ENCODE peak calls at places on chromosomes 13 and 19, in six cellular contexts. One of them, this sample, is unnamed.

GRCh38 chr19:18205180-18205915 is 1.5 kb upstream of the RAB3A start:
- DNase-seq in heart left ventricle: peak; percentile 92
- DNase-seq in GM06990: peak; percentile 61
- DNase-seq in neural crest cell: peak; percentile 48
- DNase-seq in nephron progenitor cell: peak; percentile 63
- DNase-seq in endothelial cell: peak; percentile 65
- DNase-seq in this sample: peak; percentile 58

GRCh38 chr13:24271231-24271610 is 38.2 kb upstream of the C1QTNF9 start:
- DNase-seq in nephron progenitor cell: no peak
- DNase-seq in GM06990: no peak
- DNase-seq in heart left ventricle: no peak
- DNase-seq in endothelial cell: no peak
- DNase-seq in neural crest cell: no peak
- DNase-seq in this sample: no peak

GRCh38 chr13:51714663-51715168 is 89.2 kb downstream of the DHRS12 start:
- DNase-seq in neural crest cell: no peak
- DNase-seq in GM06990: peak; percentile 51
- DNase-seq in heart left ventricle: no peak
- DNase-seq in nephron progenitor cell: no peak
- DNase-seq in endothelial cell: no peak
- DNase-seq in this sample: no peak

GRCh38 chr13:32530841-32531253 is 7.7 kb downstream of the N4BP2L2 start:
- DNase-seq in endothelial cell: no peak
- DNase-seq in neural crest cell: no peak
- DNase-seq in heart left ventricle: peak; percentile 23
- DNase-seq in GM06990: peak; percentile 31
- DNase-seq in nephron progenitor cell: no peak
- DNase-seq in this sample: no peak

GRCh38 chr19:4539697-4540581 is at the start of gene LRG1:
- DNase-seq in neural crest cell: no peak
- DNase-seq in GM06990: peak; percentile 49
- DNase-seq in nephron progenitor cell: no peak
- DNase-seq in endothelial cell: no peak
- DNase-seq in heart left ventricle: no peak
- DNase-seq in this sample: no peak

GRCh38 chr13:21979156-21979819 is 308.4 kb downstream of the FGF9 start:
- DNase-seq in endothelial cell: no peak
- DNase-seq in nephron progenitor cell: no peak
- DNase-seq in neural crest cell: no peak
- DNase-seq in heart left ventricle: no peak
- DNase-seq in GM06990: no peak
- DNase-seq in this sample: no peak

GRCh38 chr13:86510792-86511191 is 711.6 kb upstream of the SLITRK6 start:
- DNase-seq in heart left ventricle: no peak
- DNase-seq in nephron progenitor cell: no peak
- DNase-seq in endothelial cell: no peak
- DNase-seq in GM06990: no peak
- DNase-seq in neural crest cell: no peak
- DNase-seq in this sample: no peak

GRCh38 chr13:45825124-45825650 is 26.4 kb downstream of the SIAH3 start:
- DNase-seq in neural crest cell: no peak
- DNase-seq in heart left ventricle: no peak
- DNase-seq in nephron progenitor cell: no peak
- DNase-seq in GM06990: no peak
- DNase-seq in endothelial cell: no peak
- DNase-seq in this sample: no peak

GRCh38 chr13:104473936-104474335 is 1407.7 kb upstream of the SLC10A2 start:
- DNase-seq in neural crest cell: no peak
- DNase-seq in GM06990: no peak
- DNase-seq in heart left ventricle: no peak
- DNase-seq in endothelial cell: no peak
- DNase-seq in nephron progenitor cell: no peak
- DNase-seq in this sample: no peak

GRCh38 chr19:56573914-56574313 is 6.6 kb downstream of the ZNF470 start:
- DNase-seq in endothelial cell: no peak
- DNase-seq in GM06990: no peak
- DNase-seq in heart left ventricle: no peak
- DNase-seq in nephron progenitor cell: no peak
- DNase-seq in neural crest cell: no peak
- DNase-seq in this sample: no peak

GRCh38 chr19:32570081-32570785 is 10.8 kb upstream of the PDCD5 start:
- DNase-seq in GM06990: no peak
- DNase-seq in heart left ventricle: peak; percentile 19
- DNase-seq in endothelial cell: peak; percentile 50
- DNase-seq in nephron progenitor cell: peak; percentile 56
- DNase-seq in neural crest cell: peak; percentile 32
- DNase-seq in this sample: peak; percentile 19

GRCh38 chr19:47284324-47284899 is 9.7 kb downstream of the INAFM1 start:
- DNase-seq in GM06990: no peak
- DNase-seq in heart left ventricle: no peak
- DNase-seq in neural crest cell: peak; percentile 79
- DNase-seq in nephron progenitor cell: peak; percentile 57
- DNase-seq in endothelial cell: peak; percentile 69
- DNase-seq in this sample: peak; percentile 64

GRCh38 chr13:27401210-27401609 is 23.2 kb upstream of the GTF3A start:
- DNase-seq in heart left ventricle: no peak
- DNase-seq in GM06990: no peak
- DNase-seq in neural crest cell: no peak
- DNase-seq in endothelial cell: no peak
- DNase-seq in nephron progenitor cell: no peak
- DNase-seq in this sample: no peak

GRCh38 chr19:36254848-36255247 is 39.9 kb downstream of the ZNF146 start:
- DNase-seq in heart left ventricle: no peak
- DNase-seq in nephron progenitor cell: no peak
- DNase-seq in endothelial cell: no peak
- DNase-seq in neural crest cell: no peak
- DNase-seq in GM06990: no peak
- DNase-seq in this sample: no peak

GRCh38 chr19:17332677-17333581 is 1.7 kb downstream of the ANO8 start:
- DNase-seq in neural crest cell: no peak
- DNase-seq in GM06990: no peak
- DNase-seq in endothelial cell: no peak
- DNase-seq in heart left ventricle: no peak
- DNase-seq in nephron progenitor cell: peak; percentile 59
- DNase-seq in this sample: no peak

GRCh38 chr13:99948411-99948810 is 23.2 kb downstream of the ZIC5 start:
- DNase-seq in heart left ventricle: no peak
- DNase-seq in endothelial cell: no peak
- DNase-seq in GM06990: no peak
- DNase-seq in neural crest cell: no peak
- DNase-seq in nephron progenitor cell: no peak
- DNase-seq in this sample: no peak

GRCh38 chr19:12947702-12948596 is 2.3 kb downstream of the RAD23A start:
- DNase-seq in heart left ventricle: no peak
- DNase-seq in GM06990: no peak
- DNase-seq in nephron progenitor cell: no peak
- DNase-seq in endothelial cell: no peak
- DNase-seq in neural crest cell: no peak
- DNase-seq in this sample: no peak

GRCh38 chr13:42524487-42525034 is 49.4 kb upstream of the TNFSF11 start:
- DNase-seq in neural crest cell: no peak
- DNase-seq in heart left ventricle: no peak
- DNase-seq in nephron progenitor cell: no peak
- DNase-seq in endothelial cell: no peak
- DNase-seq in GM06990: peak; percentile 24
- DNase-seq in this sample: no peak

GRCh38 chr19:35531291-35531690 is 2.0 kb upstream of the GAPDHS start:
- DNase-seq in endothelial cell: no peak
- DNase-seq in GM06990: no peak
- DNase-seq in neural crest cell: no peak
- DNase-seq in heart left ventricle: no peak
- DNase-seq in nephron progenitor cell: no peak
- DNase-seq in this sample: no peak

GRCh38 chr13:32314271-32314967 is 744 bp downstream of the ZAR1L start:
- DNase-seq in heart left ventricle: peak; percentile 35
- DNase-seq in GM06990: no peak
- DNase-seq in nephron progenitor cell: no peak
- DNase-seq in neural crest cell: no peak
- DNase-seq in endothelial cell: no peak
- DNase-seq in this sample: no peak

GRCh38 chr19:19444694-19445155 is 39.2 kb downstream of the GATAD2A start:
- DNase-seq in heart left ventricle: no peak
- DNase-seq in endothelial cell: no peak
- DNase-seq in neural crest cell: no peak
- DNase-seq in nephron progenitor cell: no peak
- DNase-seq in GM06990: peak; percentile 37
- DNase-seq in this sample: no peak

GRCh38 chr19:35528218-35529038 is at the start of gene SBSN:
- DNase-seq in GM06990: no peak
- DNase-seq in endothelial cell: no peak
- DNase-seq in nephron progenitor cell: no peak
- DNase-seq in neural crest cell: no peak
- DNase-seq in heart left ventricle: no peak
- DNase-seq in this sample: no peak

GRCh38 chr19:20558011-20558410 is 7.6 kb downstream of the ZNF737 start:
- DNase-seq in nephron progenitor cell: no peak
- DNase-seq in heart left ventricle: peak; percentile 15
- DNase-seq in endothelial cell: peak; percentile 46
- DNase-seq in GM06990: no peak
- DNase-seq in neural crest cell: no peak
- DNase-seq in this sample: no peak

GRCh38 chr13:96089749-96090239 is at the start of gene HS6ST3:
- DNase-seq in heart left ventricle: peak; percentile 16
- DNase-seq in GM06990: no peak
- DNase-seq in endothelial cell: peak; percentile 40
- DNase-seq in nephron progenitor cell: peak; percentile 65
- DNase-seq in neural crest cell: peak; percentile 20
- DNase-seq in this sample: no peak

GRCh38 chr13:105735269-105735668 is 800.2 kb downstream of the EFNB2 start:
- DNase-seq in endothelial cell: no peak
- DNase-seq in nephron progenitor cell: no peak
- DNase-seq in neural crest cell: no peak
- DNase-seq in heart left ventricle: no peak
- DNase-seq in GM06990: no peak
- DNase-seq in this sample: no peak

GRCh38 chr13:44653261-44653660 is 77.1 kb upstream of the TSC22D1 start:
- DNase-seq in nephron progenitor cell: no peak
- DNase-seq in heart left ventricle: no peak
- DNase-seq in neural crest cell: no peak
- DNase-seq in endothelial cell: no peak
- DNase-seq in GM06990: no peak
- DNase-seq in this sample: no peak

DNA sequence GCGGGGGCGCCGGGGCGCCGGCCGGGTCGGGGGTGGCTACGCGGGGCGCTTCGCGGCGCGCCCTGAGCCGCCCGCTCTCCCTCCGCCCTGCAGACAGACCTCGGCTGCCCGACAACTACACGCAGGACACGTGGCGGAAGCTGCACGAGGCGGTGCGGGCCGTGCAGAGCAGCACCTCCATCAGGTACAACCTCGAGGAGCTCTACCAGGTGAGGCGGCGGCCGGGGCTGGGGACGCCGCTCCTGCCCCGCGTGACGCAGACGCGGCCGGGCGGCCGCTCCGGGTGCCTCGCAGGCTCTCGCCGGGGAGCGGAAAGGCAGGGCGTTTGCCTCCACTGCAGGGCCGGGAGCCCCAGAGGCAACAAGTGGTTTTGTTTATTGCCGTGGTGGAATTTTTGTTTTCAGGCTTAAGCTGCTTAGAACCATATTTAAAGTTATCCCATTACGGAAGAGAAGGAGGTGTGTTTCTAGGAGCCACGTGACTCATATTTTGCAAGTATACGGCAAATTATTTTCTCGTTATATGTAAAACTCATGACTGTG is 538 bp downstream of the CUL4A start:
- DNase-seq in heart left ventricle: peak; percentile 39
- DNase-seq in GM06990: peak; percentile 82
- DNase-seq in nephron progenitor cell: peak; percentile 55
- DNase-seq in neural crest cell: peak; percentile 40
- DNase-seq in endothelial cell: peak; percentile 47
- DNase-seq in this sample: peak; percentile 76
- TF ChIP-seq CTCF in heart left ventricle: no peak
- TF ChIP-seq CTCF in GM06990: no peak
- TF ChIP-seq CTCF in nephron progenitor cell: no peak
- TF ChIP-seq CTCF in neural crest cell: peak; percentile 34
- TF ChIP-seq CTCF in endothelial cell: no peak
- TF ChIP-seq CTCF in this sample: no peak

DNA sequence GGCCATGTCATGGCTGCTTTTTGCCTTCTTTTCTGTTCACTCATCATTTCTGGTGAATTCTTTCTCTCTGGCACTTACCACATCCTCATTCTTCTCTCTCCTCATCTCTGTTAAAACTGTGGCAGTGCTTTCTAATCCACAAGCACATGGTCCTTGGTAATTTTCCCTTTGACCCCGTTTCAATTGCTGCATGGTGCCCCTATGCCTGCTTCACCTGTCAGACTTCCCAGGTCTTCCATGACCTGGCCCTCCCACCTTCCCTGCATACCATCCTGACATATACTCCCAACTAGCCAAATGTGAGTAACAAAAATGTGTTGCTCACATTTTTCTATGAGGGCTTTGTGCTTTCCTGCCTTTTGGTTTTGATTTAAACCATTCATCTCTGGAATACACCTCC is 286.5 kb downstream of the MTUS2 start:
- DNase-seq in endothelial cell: no peak
- DNase-seq in GM06990: no peak
- DNase-seq in neural crest cell: no peak
- DNase-seq in heart left ventricle: no peak
- DNase-seq in nephron progenitor cell: no peak
- DNase-seq in this sample: no peak
- TF ChIP-seq CTCF in endothelial cell: no peak
- TF ChIP-seq CTCF in GM06990: no peak
- TF ChIP-seq CTCF in neural crest cell: no peak
- TF ChIP-seq CTCF in heart left ventricle: no peak
- TF ChIP-seq CTCF in nephron progenitor cell: no peak
- TF ChIP-seq CTCF in this sample: no peak

DNA sequence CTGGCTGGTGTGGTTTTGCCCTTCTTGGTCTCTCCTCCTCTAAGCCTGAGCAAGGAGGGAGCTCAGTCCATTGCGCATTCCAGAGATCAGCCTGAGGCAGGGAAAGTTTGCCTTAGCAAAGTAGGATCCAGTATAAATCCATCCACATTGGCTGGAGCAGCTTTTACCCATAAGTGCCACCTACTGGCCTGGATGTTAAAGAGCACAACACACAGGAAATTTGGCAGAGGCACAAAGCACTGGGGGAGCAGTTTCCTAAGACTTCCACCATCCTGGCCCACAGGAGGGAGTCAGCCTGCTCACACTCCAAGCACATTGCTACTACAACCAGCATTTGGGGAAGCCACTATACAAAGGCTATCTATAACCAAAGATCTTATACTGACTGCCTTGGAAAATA is 1124.2 kb downstream of the SLITRK1 start:
- DNase-seq in GM06990: no peak
- DNase-seq in neural crest cell: no peak
- DNase-seq in nephron progenitor cell: no peak
- DNase-seq in endothelial cell: no peak
- DNase-seq in heart left ventricle: no peak
- DNase-seq in this sample: no peak
- TF ChIP-seq CTCF in GM06990: no peak
- TF ChIP-seq CTCF in neural crest cell: peak; percentile 45
- TF ChIP-seq CTCF in nephron progenitor cell: peak; percentile 19
- TF ChIP-seq CTCF in endothelial cell: no peak
- TF ChIP-seq CTCF in heart left ventricle: no peak
- TF ChIP-seq CTCF in this sample: no peak

DNA sequence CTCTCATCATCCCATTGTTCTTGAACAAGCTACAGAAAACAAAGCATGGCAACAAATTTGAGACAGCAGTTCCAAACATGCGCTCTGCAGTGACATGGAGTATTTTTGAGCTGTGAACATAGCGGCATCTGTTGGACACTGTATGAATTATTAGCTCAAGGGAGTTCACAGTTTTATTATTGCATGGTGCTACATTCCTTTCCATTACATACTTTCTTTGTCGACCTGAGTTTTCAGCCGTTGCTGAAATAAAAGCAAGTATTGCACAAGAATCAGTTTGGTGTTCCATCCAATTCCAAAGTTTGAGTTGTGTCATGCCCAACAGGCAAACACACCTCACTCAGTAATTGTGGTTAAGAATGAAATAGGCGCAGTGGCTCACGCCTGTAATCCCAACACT is 30.1 kb upstream of the METTL21C start:
- DNase-seq in nephron progenitor cell: no peak
- DNase-seq in neural crest cell: no peak
- DNase-seq in GM06990: no peak
- DNase-seq in endothelial cell: no peak
- DNase-seq in heart left ventricle: no peak
- DNase-seq in this sample: no peak
- TF ChIP-seq CTCF in nephron progenitor cell: no peak
- TF ChIP-seq CTCF in neural crest cell: no peak
- TF ChIP-seq CTCF in GM06990: peak; percentile 18
- TF ChIP-seq CTCF in endothelial cell: no peak
- TF ChIP-seq CTCF in heart left ventricle: peak; percentile 22
- TF ChIP-seq CTCF in this sample: no peak